ENCODE peak calls at places on chromosomes 6 and 20, in four cellular contexts. T is K562, N is GM12878, U is HepG2. K is an unnamed sample.

GRCh38 chr20:8291873-8292272 is 159.8 kb downstream of the PLCB1 start:
- DNase-seq in U (no peak), T (no peak), N (no peak), K (no peak)

GRCh38 chr6:56314683-56315523 is 67.5 kb upstream of the COL21A1 start:
- DNase-seq in T (peak; percentile 27), U (peak; percentile 47), N (no peak), K (peak; percentile 35)

GRCh38 chr6:48957781-48958180 is 505.3 kb downstream of the MMUT start:
- DNase-seq in U (no peak), N (no peak), T (no peak), K (no peak)

GRCh38 chr6:51570168-51570921 is 517.1 kb downstream of the PKHD1 start:
- DNase-seq in U (no peak), N (no peak), T (no peak), K (no peak)

GRCh38 chr6:99960027-99960426 is 34.0 kb downstream of the MCHR2 start:
- DNase-seq in U (no peak), T (no peak), N (no peak), K (no peak)

GRCh38 chr6:5143625-5144311 is 58.6 kb downstream of the PPP1R3G start:
- DNase-seq in N (peak; percentile 27), U (peak; percentile 75), T (peak; percentile 70), K (peak; percentile 44)

GRCh38 chr20:16459019-16459700 is 114.1 kb downstream of the KIF16B start:
- DNase-seq in N (no peak), U (no peak), T (peak; percentile 11), K (peak; percentile 10)

GRCh38 chr6:33752139-33753015 is 5.7 kb upstream of the IP6K3 start:
- DNase-seq in N (no peak), U (no peak), T (no peak), K (no peak)

GRCh38 chr6:48069280-48069679 is 41.7 kb downstream of the PTCHD4 start:
- DNase-seq in N (no peak), T (no peak), U (no peak), K (no peak)

GRCh38 chr20:13424174-13424833 is 203.2 kb downstream of the ISM1 start:
- DNase-seq in U (peak; percentile 87), N (no peak), T (no peak), K (no peak)

GRCh38 chr6:36610576-36611336 is 16.6 kb downstream of the SRSF3 start:
- DNase-seq in N (no peak), T (no peak), U (no peak), K (no peak)

GRCh38 chr6:164133095-164133494 is 718.6 kb downstream of the QKI start:
- DNase-seq in T (no peak), U (no peak), N (no peak), K (no peak)

GRCh38 chr20:576156-576555 is 32.6 kb upstream of the CSNK2A1 start:
- DNase-seq in T (no peak), N (no peak), U (no peak), K (no peak)

GRCh38 chr6:169216830-169217229 is 36.8 kb downstream of the THBS2 start:
- DNase-seq in N (no peak), T (no peak), U (no peak), K (no peak)

GRCh38 chr20:48679603-48680002 is 148.2 kb downstream of the PREX1 start:
- DNase-seq in N (no peak), U (no peak), T (peak; percentile 95), K (peak; percentile 18)

GRCh38 chr20:23336476-23336875 is 14.1 kb upstream of the NXT1 start:
- DNase-seq in T (no peak), U (peak; percentile 70), N (no peak), K (no peak)

GRCh38 chr6:140921366-140922226 is 1211.1 kb upstream of the GJE1 start:
- DNase-seq in T (peak; percentile 22), U (peak; percentile 61), N (no peak), K (peak; percentile 59)

GRCh38 chr6:44004136-44004535 is 123.1 kb downstream of the MRPL14 start:
- DNase-seq in U (no peak), N (no peak), T (no peak), K (no peak)

GRCh38 chr6:129492260-129492659 is 217.7 kb downstream of the ARHGAP18 start:
- DNase-seq in T (no peak), N (no peak), U (no peak), K (no peak)

GRCh38 chr6:129491436-129491835 is 218.5 kb downstream of the ARHGAP18 start:
- DNase-seq in T (no peak), U (no peak), N (no peak), K (no peak)

GRCh38 chr6:129489215-129489765 is 220.7 kb downstream of the ARHGAP18 start:
- DNase-seq in U (no peak), T (no peak), N (no peak), K (no peak)

GRCh38 chr6:129488313-129488712 is 221.7 kb downstream of the ARHGAP18 start:
- DNase-seq in N (no peak), T (no peak), U (no peak), K (no peak)

GRCh38 chr6:129490551-129491245 is 219.3 kb downstream of the ARHGAP18 start:
- DNase-seq in T (peak; percentile 70), N (peak; percentile 68), U (peak; percentile 43), K (peak; percentile 62)
- TF ChIP-seq KDM1A in T (no peak), N (no peak), U (no peak), K (no peak)

GRCh38 chr20:44908987-44909871 is 631 bp upstream of the PABPC1L start:
- DNase-seq in U (no peak), N (no peak), T (no peak), K (no peak)
- TF ChIP-seq USF2 in U (no peak), N (no peak), T (no peak), K (no peak)

DNA sequence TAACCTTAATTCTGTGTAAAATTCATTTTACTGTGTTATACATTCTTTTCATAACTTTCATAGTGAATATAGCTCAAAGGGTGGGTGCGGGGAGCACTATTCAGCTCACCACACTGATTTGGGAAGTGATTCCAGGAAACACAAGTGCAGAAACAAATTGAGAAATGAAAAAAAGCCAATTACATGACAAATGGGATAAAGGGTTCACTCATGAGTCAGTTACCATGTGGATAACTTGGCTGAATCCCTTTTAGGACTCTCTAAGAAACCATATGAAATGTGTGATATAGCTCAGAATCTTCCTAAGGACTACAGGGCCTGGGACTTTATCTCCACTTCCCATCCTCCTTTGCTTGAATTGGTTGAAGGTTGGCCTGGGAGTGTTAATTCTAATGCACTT is 3.1 kb upstream of the BTN2A1 start:
- DNase-seq in T (no peak), U (no peak), N (no peak), K (no peak)
- TF ChIP-seq MAX in T (no peak), U (no peak), N (no peak), K (no peak)

DNA sequence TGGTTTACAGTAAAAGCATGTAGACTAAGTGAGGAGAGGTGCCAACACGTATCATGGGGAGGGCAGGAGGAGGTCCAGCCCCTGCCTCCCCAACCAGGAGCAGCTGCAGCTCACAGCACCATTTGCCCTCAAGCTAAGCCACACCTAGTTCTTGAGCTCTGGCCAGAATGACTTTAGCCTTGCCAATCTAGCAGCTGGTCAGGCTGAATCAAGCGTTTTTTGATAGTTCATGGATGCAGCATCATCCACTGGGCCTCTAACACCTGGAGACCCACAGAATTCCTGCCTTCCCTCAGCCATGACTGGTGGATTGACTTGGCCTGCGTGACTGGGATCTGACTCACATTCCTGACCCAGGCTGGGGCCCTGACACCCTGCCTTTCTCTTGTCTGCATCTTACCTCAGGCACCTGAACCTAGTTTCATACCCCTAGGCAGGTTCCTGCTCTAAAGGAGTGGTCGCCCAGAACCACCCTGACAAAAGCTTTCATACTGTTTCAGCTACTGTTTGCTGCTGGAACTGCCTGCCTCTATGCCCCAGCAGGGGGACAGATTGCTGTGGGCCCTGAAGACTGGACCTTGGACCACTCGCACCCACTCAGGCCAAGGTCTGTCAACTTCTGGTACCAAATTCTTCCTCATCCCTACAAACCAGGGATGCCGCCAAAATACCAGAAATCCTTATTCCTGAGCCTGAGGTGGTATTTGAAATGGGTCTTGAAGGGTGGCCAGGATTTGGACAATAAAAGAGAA is 122.3 kb downstream of the QRSL1 start:
- DNase-seq in T (no peak), U (no peak), N (no peak), K (peak; percentile 25)
- TF ChIP-seq KDM1A in T (no peak), U (no peak), N (no peak), K (no peak)

DNA sequence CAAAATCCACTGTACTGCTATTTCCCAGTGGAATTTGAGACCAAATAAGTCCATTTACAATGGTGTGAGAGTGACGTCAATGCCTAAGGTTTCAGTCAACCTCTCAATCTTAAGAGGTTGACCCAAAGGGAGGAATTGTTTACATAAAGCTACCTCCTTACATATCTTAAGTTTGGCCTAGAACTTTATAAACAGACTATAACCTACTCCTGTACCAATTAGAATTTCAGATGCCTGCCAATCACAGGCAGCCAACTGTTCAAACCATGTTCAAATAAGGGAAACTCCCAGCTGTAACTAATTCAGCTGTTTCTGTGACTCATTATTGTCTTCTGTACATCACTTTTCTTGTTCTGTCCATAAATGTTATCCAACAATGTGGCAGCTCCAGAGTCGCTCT is 14.5 kb downstream of the LGSN start:
- DNase-seq in T (no peak), N (no peak), U (no peak), K (no peak)
- TF ChIP-seq USF2 in T (no peak), N (no peak), U (no peak), K (no peak)

GRCh38 chr6:3894535-3895302 is 45.5 kb downstream of the FAM50B start:
- DNase-seq in U (no peak), T (no peak), N (no peak), K (no peak)
- TF ChIP-seq MAX in U (no peak), T (no peak), N (no peak), K (no peak)

GRCh38 chr6:167270499-167271307 is 20.4 kb upstream of the UNC93A start:
- DNase-seq in U (no peak), T (no peak), N (no peak), K (no peak)
- TF ChIP-seq KDM1A in U (no peak), T (no peak), N (no peak), K (no peak)

DNA sequence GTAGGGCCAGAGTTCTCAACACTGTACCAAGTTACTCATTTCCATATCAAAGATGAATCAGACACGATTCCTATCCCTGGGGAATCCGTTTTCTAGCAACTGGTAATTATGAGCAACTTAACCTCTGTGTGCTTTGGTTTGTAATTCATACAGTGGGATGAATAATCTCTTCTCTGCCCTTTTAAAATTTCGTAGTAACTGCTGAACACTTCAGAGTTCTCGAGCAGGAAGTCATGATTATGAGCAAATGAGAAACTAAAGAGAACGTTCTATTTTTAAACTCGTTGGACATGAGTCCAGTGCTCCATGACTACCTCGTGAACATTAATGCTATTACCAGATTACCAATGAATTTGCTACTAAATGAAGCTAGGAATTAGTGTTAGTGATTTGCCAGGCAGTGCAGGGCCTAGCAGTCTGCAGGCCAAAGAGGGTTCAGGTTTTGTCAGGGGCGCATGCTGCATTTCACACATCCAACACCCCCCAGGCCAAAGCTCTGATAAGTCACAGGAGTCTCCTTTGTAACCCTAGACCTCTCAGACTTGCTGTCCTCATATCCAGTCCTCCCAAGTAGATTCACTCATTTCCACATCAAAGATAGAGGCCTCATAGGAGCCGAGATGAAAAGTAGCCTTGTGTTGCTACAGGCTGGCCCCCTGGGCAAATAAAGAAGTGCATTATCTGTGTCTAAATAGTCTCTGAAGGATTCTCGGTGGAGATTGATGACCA is 45.8 kb upstream of the VSTM2L start:
- DNase-seq in U (no peak), N (no peak), T (no peak), K (no peak)
- TF ChIP-seq USF2 in U (no peak), N (no peak), T (no peak), K (no peak)

GRCh38 chr6:45487645-45488044 is 109.9 kb upstream of the SUPT3H start:
- DNase-seq in T (no peak), N (no peak), U (no peak), K (no peak)
- TF ChIP-seq MAX in T (no peak), N (no peak), U (no peak), K (no peak)